ENCODE peak calls at places on chromosomes 6 and 20, in six cellular contexts. N is Caki2, M is AG09319, Q is lung microvascular endothelial cell, L is cardiac fibroblast, D is GF-D8. K is an unnamed sample.

GRCh38 chr6:77657365-77657764 is 4.5 kb downstream of the MEI4 start:
- DNase-seq in N (no peak), M (no peak), Q (no peak), L (no peak), D (no peak), K (no peak)

GRCh38 chr6:101386982-101387381 is 6.5 kb upstream of the GRIK2 start:
- DNase-seq in N (no peak), M (no peak), Q (no peak), L (no peak), D (no peak), K (no peak)

GRCh38 chr6:63349401-63349800 is 29.6 kb upstream of the LGSN start:
- DNase-seq in N (peak; percentile 71), M (no peak), Q (no peak), L (no peak), D (peak; percentile 33), K (no peak)

GRCh38 chr20:53920647-53921245 is 149.6 kb downstream of the BCAS1 start:
- DNase-seq in N (no peak), M (no peak), Q (no peak), L (no peak), D (no peak), K (no peak)

GRCh38 chr20:40218296-40218955 is 470.6 kb downstream of the MAFB start:
- DNase-seq in N (no peak), M (no peak), Q (no peak), L (no peak), D (no peak), K (no peak)

GRCh38 chr20:64049060-64049886 is at the start of gene SOX18:
- DNase-seq in N (no peak), M (no peak), Q (peak; percentile 93), L (peak; percentile 29), D (no peak), K (no peak)

GRCh38 chr20:4999788-5000187 is 1.5 kb downstream of the SLC23A2 start:
- DNase-seq in N (no peak), M (no peak), Q (no peak), L (no peak), D (no peak), K (no peak)

GRCh38 chr20:39107741-39108140 is 145.6 kb downstream of the DHX35 start:
- DNase-seq in N (no peak), M (no peak), Q (no peak), L (peak; percentile 27), D (no peak), K (no peak)

GRCh38 chr6:106103728-106104109 is 17.6 kb downstream of the PRDM1 start:
- DNase-seq in N (no peak), M (no peak), Q (no peak), L (no peak), D (no peak), K (no peak)

GRCh38 chr20:20712004-20712473 is 405 bp downstream of the RALGAPA2 start:
- DNase-seq in N (no peak), M (no peak), Q (peak; percentile 37), L (no peak), D (no peak), K (no peak)

GRCh38 chr6:34865107-34865506 is 22.7 kb downstream of the TAF11 start:
- DNase-seq in N (no peak), M (no peak), Q (peak; percentile 99), L (no peak), D (no peak), K (no peak)

GRCh38 chr6:56593801-56594318 is 48.8 kb downstream of the DST start:
- DNase-seq in N (no peak), M (no peak), Q (no peak), L (peak; percentile 38), D (no peak), K (peak; percentile 42)

GRCh38 chr6:119720160-119720559 is 370.6 kb upstream of the MAN1A1 start:
- DNase-seq in N (no peak), M (no peak), Q (no peak), L (peak; percentile 19), D (no peak), K (no peak)

GRCh38 chr6:163457637-163458561 is 43.4 kb downstream of the QKI start:
- DNase-seq in N (peak; percentile 4), M (peak; percentile 61), Q (peak; percentile 26), L (peak; percentile 96), D (peak; percentile 59), K (no peak)